ENCODE peak calls at places on chromosomes 5 and 9, in nine cellular contexts. One of them, this sample, is unnamed.

GRCh38 chr5:172335721-172336120 is 52.2 kb upstream of the UBTD2 start:
- DNase-seq in naive thymus-derived CD8-positive, alpha-beta T cell: no peak
- DNase-seq in PC-3: no peak
- DNase-seq in stimulated activated CD4-positive, alpha-beta T cell treated with anti-CD3 and anti-CD28 coated beads, Interleukin-4, amount 100 ng/mL, for 4 hours: no peak
- DNase-seq in B cell: no peak
- DNase-seq in ecto neural progenitor cell: no peak
- DNase-seq in cerebellum: no peak
- DNase-seq in COR-L47: no peak
- DNase-seq in NCI-H1436 treated with DMSO at 0.1 percent for 48 hours: no peak
- DNase-seq in this sample: no peak

GRCh38 chr5:59218424-59219045 is 635.7 kb downstream of the RAB3C start:
- DNase-seq in naive thymus-derived CD8-positive, alpha-beta T cell: no peak
- DNase-seq in PC-3: peak; percentile 1
- DNase-seq in stimulated activated CD4-positive, alpha-beta T cell treated with anti-CD3 and anti-CD28 coated beads, Interleukin-4, amount 100 ng/mL, for 4 hours: no peak
- DNase-seq in B cell: no peak
- DNase-seq in ecto neural progenitor cell: no peak
- DNase-seq in cerebellum: no peak
- DNase-seq in COR-L47: no peak
- DNase-seq in NCI-H1436 treated with DMSO at 0.1 percent for 48 hours: no peak
- DNase-seq in this sample: peak; percentile 2

GRCh38 chr5:131671994-131672655 is 37.1 kb upstream of the RAPGEF6 start:
- DNase-seq in naive thymus-derived CD8-positive, alpha-beta T cell: no peak
- DNase-seq in PC-3: peak; percentile 5
- DNase-seq in stimulated activated CD4-positive, alpha-beta T cell treated with anti-CD3 and anti-CD28 coated beads, Interleukin-4, amount 100 ng/mL, for 4 hours: no peak
- DNase-seq in B cell: no peak
- DNase-seq in ecto neural progenitor cell: no peak
- DNase-seq in cerebellum: no peak
- DNase-seq in COR-L47: no peak
- DNase-seq in NCI-H1436 treated with DMSO at 0.1 percent for 48 hours: no peak
- DNase-seq in this sample: no peak

GRCh38 chr9:125509476-125509875 is 197.5 kb downstream of the MAPKAP1 start:
- DNase-seq in naive thymus-derived CD8-positive, alpha-beta T cell: no peak
- DNase-seq in PC-3: no peak
- DNase-seq in stimulated activated CD4-positive, alpha-beta T cell treated with anti-CD3 and anti-CD28 coated beads, Interleukin-4, amount 100 ng/mL, for 4 hours: no peak
- DNase-seq in B cell: no peak
- DNase-seq in ecto neural progenitor cell: no peak
- DNase-seq in cerebellum: no peak
- DNase-seq in COR-L47: no peak
- DNase-seq in NCI-H1436 treated with DMSO at 0.1 percent for 48 hours: no peak
- DNase-seq in this sample: no peak

GRCh38 chr9:98801969-98802371 is 5.5 kb upstream of the GALNT12 start:
- DNase-seq in naive thymus-derived CD8-positive, alpha-beta T cell: no peak
- DNase-seq in PC-3: peak; percentile 82
- DNase-seq in stimulated activated CD4-positive, alpha-beta T cell treated with anti-CD3 and anti-CD28 coated beads, Interleukin-4, amount 100 ng/mL, for 4 hours: no peak
- DNase-seq in B cell: no peak
- DNase-seq in ecto neural progenitor cell: no peak
- DNase-seq in cerebellum: peak; percentile 53
- DNase-seq in COR-L47: no peak
- DNase-seq in NCI-H1436 treated with DMSO at 0.1 percent for 48 hours: no peak
- DNase-seq in this sample: no peak

GRCh38 chr9:77751341-77752091 is 103.4 kb upstream of the GNA14 start:
- DNase-seq in naive thymus-derived CD8-positive, alpha-beta T cell: no peak
- DNase-seq in PC-3: peak; percentile 75
- DNase-seq in stimulated activated CD4-positive, alpha-beta T cell treated with anti-CD3 and anti-CD28 coated beads, Interleukin-4, amount 100 ng/mL, for 4 hours: no peak
- DNase-seq in B cell: no peak
- DNase-seq in ecto neural progenitor cell: no peak
- DNase-seq in cerebellum: peak; percentile 9
- DNase-seq in COR-L47: peak; percentile 72
- DNase-seq in NCI-H1436 treated with DMSO at 0.1 percent for 48 hours: peak; percentile 86
- DNase-seq in this sample: peak; percentile 17

GRCh38 chr9:136327313-136327971 is at the start of gene GPSM1:
- DNase-seq in naive thymus-derived CD8-positive, alpha-beta T cell: no peak
- DNase-seq in PC-3: peak; percentile 38
- DNase-seq in stimulated activated CD4-positive, alpha-beta T cell treated with anti-CD3 and anti-CD28 coated beads, Interleukin-4, amount 100 ng/mL, for 4 hours: peak; percentile 60
- DNase-seq in B cell: peak; percentile 90
- DNase-seq in ecto neural progenitor cell: peak; percentile 71
- DNase-seq in cerebellum: peak; percentile 71
- DNase-seq in COR-L47: no peak
- DNase-seq in NCI-H1436 treated with DMSO at 0.1 percent for 48 hours: no peak
- DNase-seq in this sample: peak; percentile 74

GRCh38 chr9:347667-348292 is 133.1 kb downstream of the DOCK8 start:
- DNase-seq in naive thymus-derived CD8-positive, alpha-beta T cell: no peak
- DNase-seq in PC-3: peak; percentile 71
- DNase-seq in stimulated activated CD4-positive, alpha-beta T cell treated with anti-CD3 and anti-CD28 coated beads, Interleukin-4, amount 100 ng/mL, for 4 hours: no peak
- DNase-seq in B cell: no peak
- DNase-seq in ecto neural progenitor cell: no peak
- DNase-seq in cerebellum: peak; percentile 12
- DNase-seq in COR-L47: no peak
- DNase-seq in NCI-H1436 treated with DMSO at 0.1 percent for 48 hours: no peak
- DNase-seq in this sample: no peak

GRCh38 chr9:128579194-128579593 is 26.8 kb downstream of the SPTAN1 start:
- DNase-seq in naive thymus-derived CD8-positive, alpha-beta T cell: no peak
- DNase-seq in PC-3: no peak
- DNase-seq in stimulated activated CD4-positive, alpha-beta T cell treated with anti-CD3 and anti-CD28 coated beads, Interleukin-4, amount 100 ng/mL, for 4 hours: no peak
- DNase-seq in B cell: no peak
- DNase-seq in ecto neural progenitor cell: no peak
- DNase-seq in cerebellum: no peak
- DNase-seq in COR-L47: no peak
- DNase-seq in NCI-H1436 treated with DMSO at 0.1 percent for 48 hours: no peak
- DNase-seq in this sample: no peak

GRCh38 chr9:18472915-18473314 is 1.0 kb upstream of the ADAMTSL1 start:
- DNase-seq in naive thymus-derived CD8-positive, alpha-beta T cell: no peak
- DNase-seq in PC-3: no peak
- DNase-seq in stimulated activated CD4-positive, alpha-beta T cell treated with anti-CD3 and anti-CD28 coated beads, Interleukin-4, amount 100 ng/mL, for 4 hours: no peak
- DNase-seq in B cell: no peak
- DNase-seq in ecto neural progenitor cell: no peak
- DNase-seq in cerebellum: no peak
- DNase-seq in COR-L47: no peak
- DNase-seq in NCI-H1436 treated with DMSO at 0.1 percent for 48 hours: no peak
- DNase-seq in this sample: no peak

GRCh38 chr5:14720236-14720923 is 55.9 kb downstream of the OTULIN start:
- DNase-seq in naive thymus-derived CD8-positive, alpha-beta T cell: no peak
- DNase-seq in PC-3: peak; percentile 45
- DNase-seq in stimulated activated CD4-positive, alpha-beta T cell treated with anti-CD3 and anti-CD28 coated beads, Interleukin-4, amount 100 ng/mL, for 4 hours: no peak
- DNase-seq in B cell: no peak
- DNase-seq in ecto neural progenitor cell: no peak
- DNase-seq in cerebellum: no peak
- DNase-seq in COR-L47: no peak
- DNase-seq in NCI-H1436 treated with DMSO at 0.1 percent for 48 hours: no peak
- DNase-seq in this sample: no peak

GRCh38 chr9:133950206-133950915 is 41.8 kb downstream of the VAV2 start:
- DNase-seq in naive thymus-derived CD8-positive, alpha-beta T cell: no peak
- DNase-seq in PC-3: no peak
- DNase-seq in stimulated activated CD4-positive, alpha-beta T cell treated with anti-CD3 and anti-CD28 coated beads, Interleukin-4, amount 100 ng/mL, for 4 hours: no peak
- DNase-seq in B cell: no peak
- DNase-seq in ecto neural progenitor cell: no peak
- DNase-seq in cerebellum: no peak
- DNase-seq in COR-L47: no peak
- DNase-seq in NCI-H1436 treated with DMSO at 0.1 percent for 48 hours: no peak
- DNase-seq in this sample: no peak

GRCh38 chr5:149493316-149493715 is 57.9 kb downstream of the CSNK1A1 start:
- DNase-seq in naive thymus-derived CD8-positive, alpha-beta T cell: no peak
- DNase-seq in PC-3: peak; percentile 81
- DNase-seq in stimulated activated CD4-positive, alpha-beta T cell treated with anti-CD3 and anti-CD28 coated beads, Interleukin-4, amount 100 ng/mL, for 4 hours: no peak
- DNase-seq in B cell: no peak
- DNase-seq in ecto neural progenitor cell: no peak
- DNase-seq in cerebellum: no peak
- DNase-seq in COR-L47: peak; percentile 43
- DNase-seq in NCI-H1436 treated with DMSO at 0.1 percent for 48 hours: peak; percentile 19
- DNase-seq in this sample: no peak

GRCh38 chr9:109856785-109857184 is 76.8 kb downstream of the PALM2AKAP2 start:
- DNase-seq in naive thymus-derived CD8-positive, alpha-beta T cell: no peak
- DNase-seq in PC-3: no peak
- DNase-seq in stimulated activated CD4-positive, alpha-beta T cell treated with anti-CD3 and anti-CD28 coated beads, Interleukin-4, amount 100 ng/mL, for 4 hours: no peak
- DNase-seq in B cell: no peak
- DNase-seq in ecto neural progenitor cell: peak; percentile 51
- DNase-seq in cerebellum: no peak
- DNase-seq in COR-L47: no peak
- DNase-seq in NCI-H1436 treated with DMSO at 0.1 percent for 48 hours: no peak
- DNase-seq in this sample: no peak

GRCh38 chr5:131394128-131394527 is 130.3 kb downstream of the CDC42SE2 start:
- DNase-seq in naive thymus-derived CD8-positive, alpha-beta T cell: peak; percentile 47
- DNase-seq in PC-3: no peak
- DNase-seq in stimulated activated CD4-positive, alpha-beta T cell treated with anti-CD3 and anti-CD28 coated beads, Interleukin-4, amount 100 ng/mL, for 4 hours: peak; percentile 66
- DNase-seq in B cell: peak; percentile 51
- DNase-seq in ecto neural progenitor cell: no peak
- DNase-seq in cerebellum: no peak
- DNase-seq in COR-L47: no peak
- DNase-seq in NCI-H1436 treated with DMSO at 0.1 percent for 48 hours: no peak
- DNase-seq in this sample: peak; percentile 54

GRCh38 chr5:99099691-99100090 is 170.9 kb upstream of the CHD1 start:
- DNase-seq in naive thymus-derived CD8-positive, alpha-beta T cell: no peak
- DNase-seq in PC-3: no peak
- DNase-seq in stimulated activated CD4-positive, alpha-beta T cell treated with anti-CD3 and anti-CD28 coated beads, Interleukin-4, amount 100 ng/mL, for 4 hours: no peak
- DNase-seq in B cell: no peak
- DNase-seq in ecto neural progenitor cell: no peak
- DNase-seq in cerebellum: no peak
- DNase-seq in COR-L47: no peak
- DNase-seq in NCI-H1436 treated with DMSO at 0.1 percent for 48 hours: no peak
- DNase-seq in this sample: no peak

GRCh38 chr5:62260510-62260909 is 45.5 kb upstream of the KIF2A start:
- DNase-seq in naive thymus-derived CD8-positive, alpha-beta T cell: no peak
- DNase-seq in PC-3: no peak
- DNase-seq in stimulated activated CD4-positive, alpha-beta T cell treated with anti-CD3 and anti-CD28 coated beads, Interleukin-4, amount 100 ng/mL, for 4 hours: no peak
- DNase-seq in B cell: no peak
- DNase-seq in ecto neural progenitor cell: no peak
- DNase-seq in cerebellum: no peak
- DNase-seq in COR-L47: peak; percentile 44
- DNase-seq in NCI-H1436 treated with DMSO at 0.1 percent for 48 hours: no peak
- DNase-seq in this sample: no peak

GRCh38 chr5:132822650-132823480 is 7.6 kb downstream of the SHROOM1 start:
- DNase-seq in naive thymus-derived CD8-positive, alpha-beta T cell: no peak
- DNase-seq in PC-3: no peak
- DNase-seq in stimulated activated CD4-positive, alpha-beta T cell treated with anti-CD3 and anti-CD28 coated beads, Interleukin-4, amount 100 ng/mL, for 4 hours: no peak
- DNase-seq in B cell: peak; percentile 30
- DNase-seq in ecto neural progenitor cell: peak; percentile 83
- DNase-seq in cerebellum: no peak
- DNase-seq in COR-L47: no peak
- DNase-seq in NCI-H1436 treated with DMSO at 0.1 percent for 48 hours: no peak
- DNase-seq in this sample: peak; percentile 52

GRCh38 chr5:80659111-80659510 is 4.3 kb upstream of the DHFR start:
- DNase-seq in naive thymus-derived CD8-positive, alpha-beta T cell: no peak
- DNase-seq in PC-3: no peak
- DNase-seq in stimulated activated CD4-positive, alpha-beta T cell treated with anti-CD3 and anti-CD28 coated beads, Interleukin-4, amount 100 ng/mL, for 4 hours: no peak
- DNase-seq in B cell: no peak
- DNase-seq in ecto neural progenitor cell: no peak
- DNase-seq in cerebellum: no peak
- DNase-seq in COR-L47: no peak
- DNase-seq in NCI-H1436 treated with DMSO at 0.1 percent for 48 hours: no peak
- DNase-seq in this sample: no peak

GRCh38 chr5:35129921-35130485 is 82.3 kb upstream of the AGXT2 start:
- DNase-seq in naive thymus-derived CD8-positive, alpha-beta T cell: peak; percentile 4
- DNase-seq in PC-3: peak; percentile 94
- DNase-seq in stimulated activated CD4-positive, alpha-beta T cell treated with anti-CD3 and anti-CD28 coated beads, Interleukin-4, amount 100 ng/mL, for 4 hours: peak; percentile 40
- DNase-seq in B cell: no peak
- DNase-seq in ecto neural progenitor cell: no peak
- DNase-seq in cerebellum: peak; percentile 60
- DNase-seq in COR-L47: no peak
- DNase-seq in NCI-H1436 treated with DMSO at 0.1 percent for 48 hours: no peak
- DNase-seq in this sample: peak; percentile 5

This sample was measured in GM13977.